ENCODE peak calls at places on chromosomes 12 and 14, in eight cellular contexts. One of them, this sample, is unnamed.

GRCh38 chr12:57229041-57229633 is 374 bp upstream of the SHMT2 start:
- DNase-seq in A549: no peak
- DNase-seq in MM.1S: no peak
- DNase-seq in OCI-LY7: peak
- DNase-seq in trophoblast cell: no peak
- DNase-seq in GM23248: peak
- DNase-seq in IMR-90: no peak
- DNase-seq in HepG2: no peak
- DNase-seq in this sample: no peak

GRCh38 chr12:113334786-113335539 is at the start of gene SLC8B1:
- DNase-seq in A549: peak
- DNase-seq in MM.1S: peak
- DNase-seq in OCI-LY7: peak
- DNase-seq in trophoblast cell: peak
- DNase-seq in GM23248: peak
- DNase-seq in IMR-90: peak
- DNase-seq in HepG2: peak
- DNase-seq in this sample: peak

GRCh38 chr14:21043387-21044105 is 1.4 kb downstream of the RNASE7 start:
- DNase-seq in A549: no peak
- DNase-seq in MM.1S: no peak
- DNase-seq in OCI-LY7: no peak
- DNase-seq in trophoblast cell: no peak
- DNase-seq in GM23248: no peak
- DNase-seq in IMR-90: no peak
- DNase-seq in HepG2: no peak
- DNase-seq in this sample: no peak

GRCh38 chr14:54981698-54982097 is 45.2 kb downstream of the WDHD1 start:
- DNase-seq in A549: peak
- DNase-seq in MM.1S: no peak
- DNase-seq in OCI-LY7: no peak
- DNase-seq in trophoblast cell: no peak
- DNase-seq in GM23248: peak
- DNase-seq in IMR-90: peak
- DNase-seq in HepG2: no peak
- DNase-seq in this sample: no peak

GRCh38 chr14:30756594-30756993 is 117.8 kb upstream of the COCH start:
- DNase-seq in A549: no peak
- DNase-seq in MM.1S: no peak
- DNase-seq in OCI-LY7: no peak
- DNase-seq in trophoblast cell: no peak
- DNase-seq in GM23248: no peak
- DNase-seq in IMR-90: no peak
- DNase-seq in HepG2: no peak
- DNase-seq in this sample: no peak

GRCh38 chr12:56957229-56958052 is at the start of gene RDH16:
- DNase-seq in A549: no peak
- DNase-seq in MM.1S: no peak
- DNase-seq in OCI-LY7: no peak
- DNase-seq in trophoblast cell: peak
- DNase-seq in GM23248: no peak
- DNase-seq in IMR-90: no peak
- DNase-seq in HepG2: no peak
- DNase-seq in this sample: no peak

GRCh38 chr14:38629412-38629811 is 373.5 kb upstream of the CLEC14A start:
- DNase-seq in A549: no peak
- DNase-seq in MM.1S: no peak
- DNase-seq in OCI-LY7: no peak
- DNase-seq in trophoblast cell: no peak
- DNase-seq in GM23248: no peak
- DNase-seq in IMR-90: no peak
- DNase-seq in HepG2: no peak
- DNase-seq in this sample: no peak

GRCh38 chr12:6464531-6464930 is 5.9 kb downstream of the VAMP1 start:
- DNase-seq in A549: no peak
- DNase-seq in MM.1S: no peak
- DNase-seq in OCI-LY7: no peak
- DNase-seq in trophoblast cell: no peak
- DNase-seq in GM23248: no peak
- DNase-seq in IMR-90: no peak
- DNase-seq in HepG2: no peak
- DNase-seq in this sample: no peak

GRCh38 chr12:28939427-28939826 is 209.7 kb upstream of the FAR2 start:
- DNase-seq in A549: no peak
- DNase-seq in MM.1S: no peak
- DNase-seq in OCI-LY7: no peak
- DNase-seq in trophoblast cell: no peak
- DNase-seq in GM23248: peak
- DNase-seq in IMR-90: peak
- DNase-seq in HepG2: no peak
- DNase-seq in this sample: no peak

GRCh38 chr12:2283910-2284309 is 231.1 kb downstream of the CACNA1C start:
- DNase-seq in A549: no peak
- DNase-seq in MM.1S: no peak
- DNase-seq in OCI-LY7: peak
- DNase-seq in trophoblast cell: no peak
- DNase-seq in GM23248: peak
- DNase-seq in IMR-90: peak
- DNase-seq in HepG2: no peak
- DNase-seq in this sample: no peak

GRCh38 chr14:81829447-81829846 is 295.8 kb upstream of the SEL1L start:
- DNase-seq in A549: no peak
- DNase-seq in MM.1S: no peak
- DNase-seq in OCI-LY7: no peak
- DNase-seq in trophoblast cell: no peak
- DNase-seq in GM23248: no peak
- DNase-seq in IMR-90: no peak
- DNase-seq in HepG2: no peak
- DNase-seq in this sample: no peak

GRCh38 chr12:49698619-49699545 is 8.3 kb downstream of the FMNL3 start:
- DNase-seq in A549: no peak
- DNase-seq in MM.1S: peak
- DNase-seq in OCI-LY7: peak
- DNase-seq in trophoblast cell: peak
- DNase-seq in GM23248: peak
- DNase-seq in IMR-90: peak
- DNase-seq in HepG2: no peak
- DNase-seq in this sample: peak

GRCh38 chr12:79635676-79636075 is 55.1 kb downstream of the PAWR start:
- DNase-seq in A549: no peak
- DNase-seq in MM.1S: no peak
- DNase-seq in OCI-LY7: no peak
- DNase-seq in trophoblast cell: peak
- DNase-seq in GM23248: peak
- DNase-seq in IMR-90: peak
- DNase-seq in HepG2: no peak
- DNase-seq in this sample: no peak

GRCh38 chr14:72699852-72700257 is 194.0 kb downstream of the DPF3 start:
- DNase-seq in A549: peak
- DNase-seq in MM.1S: no peak
- DNase-seq in OCI-LY7: no peak
- DNase-seq in trophoblast cell: no peak
- DNase-seq in GM23248: peak
- DNase-seq in IMR-90: peak
- DNase-seq in HepG2: no peak
- DNase-seq in this sample: no peak

DNA sequence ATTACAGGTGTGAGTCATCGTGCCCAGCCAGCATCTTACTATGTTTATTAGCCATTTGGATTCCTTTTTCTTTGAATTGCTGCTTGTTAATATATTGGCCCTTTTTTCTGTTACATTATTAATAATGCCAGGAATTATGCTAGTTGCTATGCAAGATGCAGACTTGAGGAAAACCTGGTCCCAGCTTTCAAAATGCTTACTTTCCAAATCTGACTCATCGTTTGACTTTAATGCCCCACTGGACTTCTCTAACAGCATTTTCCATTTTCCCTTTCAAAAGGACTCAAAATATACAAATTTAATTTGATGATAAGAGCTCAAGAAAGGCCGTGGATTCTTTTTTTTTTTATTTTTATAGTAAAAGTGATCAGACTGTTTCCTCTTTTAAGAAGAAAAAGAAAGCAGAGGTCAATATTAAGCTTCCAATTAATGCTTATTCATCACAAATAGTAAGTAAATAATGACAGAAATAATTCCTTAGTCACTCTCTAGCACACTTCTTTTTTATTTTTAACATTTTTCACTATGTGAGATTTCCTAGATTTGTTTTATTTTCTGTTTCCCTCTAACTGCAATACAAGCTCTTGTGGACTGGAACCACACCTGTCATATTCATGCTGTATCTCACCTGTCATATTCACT is 146.1 kb upstream of the FGD4 start:
- DNase-seq in A549: no peak
- DNase-seq in MM.1S: no peak
- DNase-seq in OCI-LY7: no peak
- DNase-seq in trophoblast cell: no peak
- DNase-seq in GM23248: peak
- DNase-seq in IMR-90: peak
- DNase-seq in HepG2: no peak
- DNase-seq in this sample: no peak
- H3K4me2 ChIP-seq in A549: no peak
- H3K4me2 ChIP-seq in MM.1S: peak
- H3K4me2 ChIP-seq in OCI-LY7: no peak
- H3K4me2 ChIP-seq in trophoblast cell: no peak
- H3K4me2 ChIP-seq in GM23248: no peak
- H3K4me2 ChIP-seq in IMR-90: no peak
- H3K4me2 ChIP-seq in HepG2: no peak
- H3K4me2 ChIP-seq in this sample: no peak

GRCh38 chr12:32650508-32650907 is 28.6 kb upstream of the DNM1L start:
- DNase-seq in A549: no peak
- DNase-seq in MM.1S: no peak
- DNase-seq in OCI-LY7: no peak
- DNase-seq in trophoblast cell: peak
- DNase-seq in GM23248: no peak
- DNase-seq in IMR-90: no peak
- DNase-seq in HepG2: no peak
- DNase-seq in this sample: no peak
- H3K4me3 ChIP-seq in A549: no peak
- H3K4me3 ChIP-seq in MM.1S: no peak
- H3K4me3 ChIP-seq in OCI-LY7: no peak
- H3K4me3 ChIP-seq in trophoblast cell: no peak
- H3K4me3 ChIP-seq in GM23248: no peak
- H3K4me3 ChIP-seq in IMR-90: no peak
- H3K4me3 ChIP-seq in HepG2: no peak
- H3K4me3 ChIP-seq in this sample: no peak

GRCh38 chr14:93234798-93235197 is 27.7 kb downstream of the UBR7 start:
- DNase-seq in A549: peak
- DNase-seq in MM.1S: no peak
- DNase-seq in OCI-LY7: no peak
- DNase-seq in trophoblast cell: peak
- DNase-seq in GM23248: peak
- DNase-seq in IMR-90: peak
- DNase-seq in HepG2: no peak
- DNase-seq in this sample: peak
- H3K4me2 ChIP-seq in A549: peak
- H3K4me2 ChIP-seq in MM.1S: no peak
- H3K4me2 ChIP-seq in OCI-LY7: no peak
- H3K4me2 ChIP-seq in trophoblast cell: no peak
- H3K4me2 ChIP-seq in GM23248: peak
- H3K4me2 ChIP-seq in IMR-90: no peak
- H3K4me2 ChIP-seq in HepG2: peak
- H3K4me2 ChIP-seq in this sample: no peak

GRCh38 chr12:54561164-54561563 is 11.8 kb downstream of the PDE1B start:
- DNase-seq in A549: no peak
- DNase-seq in MM.1S: no peak
- DNase-seq in OCI-LY7: no peak
- DNase-seq in trophoblast cell: no peak
- DNase-seq in GM23248: no peak
- DNase-seq in IMR-90: no peak
- DNase-seq in HepG2: no peak
- DNase-seq in this sample: no peak
- H3K4me3 ChIP-seq in A549: no peak
- H3K4me3 ChIP-seq in MM.1S: no peak
- H3K4me3 ChIP-seq in OCI-LY7: no peak
- H3K4me3 ChIP-seq in trophoblast cell: no peak
- H3K4me3 ChIP-seq in GM23248: no peak
- H3K4me3 ChIP-seq in IMR-90: no peak
- H3K4me3 ChIP-seq in HepG2: no peak
- H3K4me3 ChIP-seq in this sample: no peak

GRCh38 chr14:57066887-57067513 is 201.7 kb downstream of the EXOC5 start:
- DNase-seq in A549: peak
- DNase-seq in MM.1S: peak
- DNase-seq in OCI-LY7: peak
- DNase-seq in trophoblast cell: peak
- DNase-seq in GM23248: peak
- DNase-seq in IMR-90: peak
- DNase-seq in HepG2: peak
- DNase-seq in this sample: peak
- H3K4me2 ChIP-seq in A549: peak
- H3K4me2 ChIP-seq in MM.1S: no peak
- H3K4me2 ChIP-seq in OCI-LY7: no peak
- H3K4me2 ChIP-seq in trophoblast cell: no peak
- H3K4me2 ChIP-seq in GM23248: no peak
- H3K4me2 ChIP-seq in IMR-90: no peak
- H3K4me2 ChIP-seq in HepG2: no peak
- H3K4me2 ChIP-seq in this sample: no peak

GRCh38 chr12:67354322-67354721 is 85.2 kb downstream of the CAND1 start:
- DNase-seq in A549: no peak
- DNase-seq in MM.1S: no peak
- DNase-seq in OCI-LY7: no peak
- DNase-seq in trophoblast cell: no peak
- DNase-seq in GM23248: peak
- DNase-seq in IMR-90: peak
- DNase-seq in HepG2: no peak
- DNase-seq in this sample: no peak
- H3K4me3 ChIP-seq in A549: no peak
- H3K4me3 ChIP-seq in MM.1S: no peak
- H3K4me3 ChIP-seq in OCI-LY7: no peak
- H3K4me3 ChIP-seq in trophoblast cell: no peak
- H3K4me3 ChIP-seq in GM23248: no peak
- H3K4me3 ChIP-seq in IMR-90: no peak
- H3K4me3 ChIP-seq in HepG2: no peak
- H3K4me3 ChIP-seq in this sample: no peak

GRCh38 chr12:14948672-14949071 is 10.3 kb upstream of the ERP27 start:
- DNase-seq in A549: peak
- DNase-seq in MM.1S: peak
- DNase-seq in OCI-LY7: peak
- DNase-seq in trophoblast cell: no peak
- DNase-seq in GM23248: peak
- DNase-seq in IMR-90: peak
- DNase-seq in HepG2: no peak
- DNase-seq in this sample: no peak

GRCh38 chr12:14946856-14947255 is 8.5 kb upstream of the ERP27 start:
- DNase-seq in A549: peak
- DNase-seq in MM.1S: no peak
- DNase-seq in OCI-LY7: no peak
- DNase-seq in trophoblast cell: no peak
- DNase-seq in GM23248: no peak
- DNase-seq in IMR-90: no peak
- DNase-seq in HepG2: no peak
- DNase-seq in this sample: no peak

GRCh38 chr12:14942532-14942931 is 4.2 kb upstream of the ERP27 start:
- DNase-seq in A549: no peak
- DNase-seq in MM.1S: no peak
- DNase-seq in OCI-LY7: no peak
- DNase-seq in trophoblast cell: no peak
- DNase-seq in GM23248: no peak
- DNase-seq in IMR-90: no peak
- DNase-seq in HepG2: no peak
- DNase-seq in this sample: no peak

GRCh38 chr12:14949631-14950030 is 11.3 kb upstream of the ERP27 start:
- DNase-seq in A549: no peak
- DNase-seq in MM.1S: no peak
- DNase-seq in OCI-LY7: no peak
- DNase-seq in trophoblast cell: no peak
- DNase-seq in GM23248: no peak
- DNase-seq in IMR-90: no peak
- DNase-seq in HepG2: no peak
- DNase-seq in this sample: no peak

GRCh38 chr12:14946162-14946561 is 7.8 kb upstream of the ERP27 start:
- DNase-seq in A549: no peak
- DNase-seq in MM.1S: no peak
- DNase-seq in OCI-LY7: no peak
- DNase-seq in trophoblast cell: no peak
- DNase-seq in GM23248: no peak
- DNase-seq in IMR-90: no peak
- DNase-seq in HepG2: no peak
- DNase-seq in this sample: no peak
- H3K4me2 ChIP-seq in A549: no peak
- H3K4me2 ChIP-seq in MM.1S: no peak
- H3K4me2 ChIP-seq in OCI-LY7: no peak
- H3K4me2 ChIP-seq in trophoblast cell: no peak
- H3K4me2 ChIP-seq in GM23248: no peak
- H3K4me2 ChIP-seq in IMR-90: no peak
- H3K4me2 ChIP-seq in HepG2: no peak
- H3K4me2 ChIP-seq in this sample: no peak